ENCODE peak calls at places on chromosomes 11 and 22, in seven cellular contexts. G is SK-N-SH, E is transverse colon, I is SK-N-MC, Q is sigmoid colon, Z is GM23338, W is upper lobe of left lung. R is an unnamed sample.

GRCh38 chr22:35477911-35478582 is 62.6 kb upstream of the RASD2 start:
- DNase-seq in G (peak), E (peak), I (peak), Q (peak), Z (no peak), W (no peak), R (no peak)

GRCh38 chr11:128865490-128865889 is 1.6 kb downstream of the KCNJ1 start:
- DNase-seq in G (no peak), E (no peak), I (no peak), Q (no peak), Z (no peak), W (no peak), R (no peak)

GRCh38 chr11:60657880-60658279 is 41.5 kb upstream of the MS4A8 start:
- DNase-seq in G (no peak), E (peak), I (no peak), Q (no peak), Z (peak), W (peak), R (no peak)

GRCh38 chr22:35841907-35842518 is 124.3 kb downstream of the APOL5 start:
- DNase-seq in G (no peak), E (no peak), I (no peak), Q (no peak), Z (no peak), W (no peak), R (no peak)

GRCh38 chr11:57476223-57476882 is 16.0 kb downstream of the RTN4RL2 start:
- DNase-seq in G (peak), E (peak), I (no peak), Q (no peak), Z (peak), W (no peak), R (peak)

GRCh38 chr11:57638811-57639320 is 10.8 kb downstream of the YPEL4 start:
- DNase-seq in G (peak), E (no peak), I (no peak), Q (no peak), Z (no peak), W (no peak), R (no peak)

GRCh38 chr11:34680918-34681554 is 60.1 kb downstream of the EHF start:
- DNase-seq in G (no peak), E (no peak), I (no peak), Q (no peak), Z (peak), W (no peak), R (no peak)

GRCh38 chr11:126113515-126113957 is 50.9 kb upstream of the CDON start:
- DNase-seq in G (peak), E (peak), I (no peak), Q (peak), Z (no peak), W (peak), R (peak)

GRCh38 chr11:105206633-105207032 is 67.1 kb upstream of the CARD18 start:
- DNase-seq in G (no peak), E (no peak), I (no peak), Q (no peak), Z (no peak), W (no peak), R (no peak)
- TF ChIP-seq POLR2AphosphoS5 in G (no peak), E (no peak), I (no peak), Q (no peak), Z (no peak), W (no peak), R (no peak)

DNA sequence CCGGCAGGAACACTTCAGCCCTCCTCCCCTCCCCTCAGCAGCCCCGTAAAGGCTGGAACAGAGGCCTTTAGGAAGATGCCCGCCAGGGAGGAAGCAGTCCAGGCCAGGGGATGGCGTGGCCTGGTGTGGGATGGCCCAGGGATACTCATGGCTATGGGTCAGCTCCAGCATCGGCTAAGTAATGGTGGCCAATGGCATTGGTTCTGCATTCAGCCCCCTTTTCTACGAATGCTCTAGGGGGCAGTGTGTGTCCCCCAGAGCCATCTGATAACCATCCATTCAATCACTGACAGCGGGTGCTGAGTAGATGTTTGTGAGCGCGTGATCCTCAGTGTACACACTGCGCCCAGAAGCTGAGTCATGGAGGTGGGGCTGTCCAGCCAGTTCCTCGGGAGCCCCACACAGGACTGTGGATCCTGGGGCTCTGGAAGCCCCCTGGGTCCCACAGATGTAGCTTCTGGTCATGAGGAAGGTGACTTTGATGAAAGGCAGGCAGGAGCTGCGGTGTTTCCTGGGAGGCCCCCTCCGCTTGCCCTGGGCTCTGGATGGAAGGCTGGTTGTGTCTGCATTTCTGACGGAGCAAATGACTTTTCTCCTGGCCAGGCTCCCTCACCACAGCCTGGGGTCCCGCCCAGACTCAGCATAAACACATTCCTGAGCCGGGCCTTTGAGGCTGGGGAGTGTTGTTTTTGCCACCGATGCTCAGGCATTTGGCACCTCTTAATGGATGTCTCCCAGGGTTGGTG is 46.5 kb downstream of the FBLN1 start:
- DNase-seq in G (no peak), E (peak), I (no peak), Q (peak), Z (peak), W (peak), R (no peak)
- TF ChIP-seq POLR2AphosphoS5 in G (no peak), E (peak), I (no peak), Q (peak), Z (no peak), W (peak), R (peak)

GRCh38 chr11:65856689-65857499 is 1.1 kb downstream of the CFL1 start:
- DNase-seq in G (peak), E (peak), I (no peak), Q (peak), Z (peak), W (peak), R (peak)
- TF ChIP-seq POLR2AphosphoS5 in G (no peak), E (peak), I (peak), Q (peak), Z (peak), W (peak), R (peak)

DNA sequence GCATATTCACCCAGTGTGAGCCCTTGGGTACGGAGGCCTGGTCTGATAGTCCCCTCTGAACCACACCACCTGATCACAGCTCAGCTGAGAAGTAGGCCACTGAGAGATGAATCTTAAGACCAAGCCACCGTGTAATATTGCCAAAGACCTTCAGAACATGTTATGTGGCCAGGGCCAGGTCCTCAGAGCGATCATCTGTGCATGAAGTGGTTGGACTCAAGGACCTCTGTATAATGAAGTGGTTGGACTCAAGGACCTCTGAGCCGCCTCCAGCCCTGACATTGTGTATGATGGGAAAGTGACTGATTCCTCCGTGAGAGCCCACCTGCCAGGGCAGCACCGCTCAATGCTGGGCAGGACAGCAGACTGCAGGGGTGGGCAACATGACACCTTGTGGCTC is 70.2 kb downstream of the TP53I11 start:
- DNase-seq in G (no peak), E (no peak), I (no peak), Q (no peak), Z (no peak), W (peak), R (no peak)
- TF ChIP-seq POLR2AphosphoS5 in G (no peak), E (no peak), I (no peak), Q (no peak), Z (no peak), W (no peak), R (no peak)

GRCh38 chr22:33605201-33605600 is 315.1 kb downstream of the LARGE1 start:
- DNase-seq in G (no peak), E (no peak), I (no peak), Q (no peak), Z (no peak), W (no peak), R (no peak)
- TF ChIP-seq POLR2AphosphoS5 in G (no peak), E (no peak), I (no peak), Q (no peak), Z (no peak), W (no peak), R (no peak)

GRCh38 chr11:12210200-12210599 is 99.8 kb downstream of the MICAL2 start:
- DNase-seq in G (no peak), E (no peak), I (no peak), Q (no peak), Z (no peak), W (no peak), R (peak)

GRCh38 chr11:12211331-12212065 is 101.1 kb downstream of the MICAL2 start:
- DNase-seq in G (no peak), E (no peak), I (no peak), Q (no peak), Z (no peak), W (no peak), R (peak)

GRCh38 chr11:12206529-12206928 is 96.1 kb downstream of the MICAL2 start:
- DNase-seq in G (no peak), E (no peak), I (no peak), Q (no peak), Z (no peak), W (no peak), R (no peak)

GRCh38 chr11:12207384-12208150 is 97.2 kb downstream of the MICAL2 start:
- DNase-seq in G (no peak), E (peak), I (no peak), Q (no peak), Z (no peak), W (no peak), R (no peak)

GRCh38 chr11:12209096-12209495 is 98.7 kb downstream of the MICAL2 start:
- DNase-seq in G (no peak), E (no peak), I (no peak), Q (no peak), Z (no peak), W (no peak), R (no peak)
- TF ChIP-seq POLR2AphosphoS5 in G (no peak), E (no peak), I (no peak), Q (no peak), Z (no peak), W (no peak), R (no peak)

R was measured in spleen.